ENCODE peak calls at places on chromosomes 1 and 21, in six cellular contexts. E is H9, Q is IMR-90, S is neuronal stem cell, B is H1, V is trophoblast cell. A is an unnamed sample.

GRCh38 chr1:92953491-92953890 is 7.8 kb downstream of the DIPK1A start:
- DNase-seq in S (no peak), E (no peak), V (no peak), B (no peak), Q (no peak), A (no peak)

GRCh38 chr1:222464841-222465210 is 83.1 kb downstream of the HHIPL2 start:
- DNase-seq in E (peak), B (peak), Q (peak), V (no peak), S (peak), A (peak)

GRCh38 chr1:56291374-56291841 is 288.0 kb downstream of the PLPP3 start:
- DNase-seq in B (no peak), Q (no peak), V (peak), S (no peak), E (peak), A (no peak)

GRCh38 chr1:22050330-22050729 is 2.2 kb upstream of the CDC42 start:
- DNase-seq in B (no peak), Q (no peak), V (no peak), E (no peak), S (no peak), A (no peak)

GRCh38 chr1:7705048-7705907 is 65.8 kb upstream of the VAMP3 start:
- DNase-seq in Q (no peak), E (peak), S (no peak), B (no peak), V (no peak), A (no peak)

GRCh38 chr1:228163004-228163753 is 2.4 kb upstream of the IBA57 start:
- DNase-seq in B (no peak), V (peak), E (no peak), S (no peak), Q (no peak), A (no peak)

GRCh38 chr1:44822981-44823451 is 14.7 kb downstream of the BTBD19 start:
- DNase-seq in B (no peak), Q (no peak), E (no peak), S (no peak), V (no peak), A (no peak)

GRCh38 chr1:96492236-96492635 is 229.3 kb upstream of the PTBP2 start:
- DNase-seq in Q (peak), S (peak), B (no peak), V (no peak), E (no peak), A (no peak)

GRCh38 chr1:193185861-193186714 is at the start of gene B3GALT2:
- DNase-seq in S (no peak), Q (peak), V (no peak), B (no peak), E (no peak), A (peak)

GRCh38 chr21:28294046-28294445 is 698.6 kb downstream of the LTN1 start:
- DNase-seq in S (no peak), B (no peak), E (no peak), Q (peak), V (no peak), A (peak)

GRCh38 chr1:13550663-13551062 is 33.0 kb upstream of the PDPN start:
- DNase-seq in B (no peak), Q (no peak), S (no peak), V (no peak), E (no peak), A (no peak)

GRCh38 chr1:20322825-20323612 is 32.3 kb downstream of the VWA5B1 start:
- DNase-seq in V (peak), S (no peak), E (no peak), Q (peak), B (no peak), A (no peak)

GRCh38 chr1:47624531-47624930 is 186.7 kb downstream of the FOXD2 start:
- DNase-seq in S (no peak), V (no peak), B (peak), Q (no peak), E (peak), A (no peak)

GRCh38 chr1:230700132-230700531 is 13.8 kb downstream of the AGT start:
- DNase-seq in B (no peak), V (no peak), E (no peak), Q (no peak), S (no peak), A (no peak)

GRCh38 chr1:240650877-240651276 is 38.9 kb upstream of the GREM2 start:
- DNase-seq in B (no peak), S (no peak), Q (no peak), V (no peak), E (no peak), A (no peak)

GRCh38 chr21:44972821-44973220 is 33.0 kb downstream of the SLX9 start:
- DNase-seq in S (no peak), V (peak), E (no peak), Q (peak), B (no peak), A (no peak)

GRCh38 chr1:106526650-106527049 is 529.8 kb upstream of the PRMT6 start:
- DNase-seq in V (no peak), B (no peak), E (no peak), Q (peak), S (no peak), A (no peak)

GRCh38 chr21:45844181-45844580 is 137.4 kb upstream of the COL6A1 start:
- DNase-seq in B (no peak), Q (no peak), E (peak), S (no peak), V (no peak), A (no peak)

GRCh38 chr1:8165595-8166360 is 139.7 kb upstream of the ERRFI1 start:
- DNase-seq in Q (no peak), B (no peak), S (no peak), E (peak), V (no peak), A (no peak)

GRCh38 chr1:59976194-59977074 is 49.9 kb upstream of the CYP2J2 start:
- DNase-seq in E (peak), B (no peak), V (peak), Q (peak), S (peak), A (peak)

GRCh38 chr1:220511183-220511582 is 16.8 kb upstream of the MARK1 start:
- DNase-seq in B (no peak), E (no peak), Q (no peak), S (no peak), V (peak), A (no peak)

GRCh38 chr1:62687421-62687902 is 724 bp downstream of the DOCK7 start:
- DNase-seq in S (peak), E (peak), V (peak), B (no peak), Q (peak), A (peak)

GRCh38 chr1:94463765-94464330 is 45.7 kb downstream of the ABCD3 start:
- DNase-seq in E (no peak), Q (peak), S (no peak), B (no peak), V (peak), A (peak)

GRCh38 chr1:161820914-161821313 is 54.8 kb downstream of the ATF6 start:
- DNase-seq in V (no peak), E (no peak), Q (no peak), B (no peak), S (no peak), A (no peak)

GRCh38 chr1:214002060-214002459 is 14.3 kb downstream of the PROX1 start:
- DNase-seq in S (no peak), E (no peak), V (no peak), Q (no peak), B (no peak), A (no peak)

GRCh38 chr1:41547781-41548560 is 63.5 kb upstream of the EDN2 start:
- DNase-seq in V (no peak), S (no peak), Q (no peak), E (no peak), B (no peak), A (no peak)

GRCh38 chr1:93878501-93878888 is 511 bp downstream of the DNTTIP2 start:
- DNase-seq in B (no peak), E (no peak), S (no peak), Q (peak), V (peak), A (peak)

DNA sequence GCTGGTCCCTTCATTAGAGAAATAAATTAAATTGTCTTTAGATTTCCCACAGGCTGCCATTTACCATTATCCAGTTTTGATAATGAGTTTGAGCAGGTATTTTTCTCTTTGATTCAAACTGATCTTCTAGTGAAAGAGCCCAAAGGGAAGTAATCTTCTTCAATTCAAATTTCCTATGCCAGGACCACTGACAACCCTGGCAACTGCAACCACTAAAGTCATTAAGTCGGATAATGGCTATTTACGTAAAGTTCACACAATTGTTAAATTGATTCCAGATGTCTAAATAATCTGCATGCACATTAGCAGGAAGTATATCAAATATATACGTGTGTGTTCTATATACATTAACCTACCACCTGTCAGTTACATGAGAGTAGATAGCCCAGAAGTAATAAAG is 399.3 kb downstream of the PTPRC start:
- DNase-seq in Q (no peak), S (no peak), V (no peak), B (no peak), E (no peak), A (no peak)
- H4K91ac ChIP-seq in Q (no peak), S (no peak), V (no peak), B (no peak), E (no peak), A (no peak)

GRCh38 chr1:89573410-89573809 is 48.8 kb downstream of the LRRC8B start:
- DNase-seq in V (no peak), E (no peak), B (no peak), S (no peak), Q (no peak), A (no peak)
- H4K91ac ChIP-seq in V (no peak), E (no peak), B (no peak), S (no peak), Q (no peak), A (no peak)

GRCh38 chr1:40439247-40439646 is 11.0 kb upstream of the ZFP69B start:
- DNase-seq in Q (no peak), V (no peak), S (no peak), B (no peak), E (no peak), A (no peak)

GRCh38 chr1:40438391-40439015 is 11.8 kb upstream of the ZFP69B start:
- DNase-seq in E (no peak), S (no peak), Q (peak), B (no peak), V (peak), A (peak)

GRCh38 chr1:40435876-40436275 is 14.4 kb upstream of the ZFP69B start:
- DNase-seq in B (no peak), E (no peak), S (no peak), V (no peak), Q (peak), A (no peak)

GRCh38 chr1:40432644-40433385 is 17.5 kb upstream of the ZFP69B start:
- DNase-seq in B (no peak), S (no peak), V (no peak), E (no peak), Q (no peak), A (no peak)

GRCh38 chr1:40435471-40435870 is 14.8 kb upstream of the ZFP69B start:
- DNase-seq in B (no peak), Q (peak), S (no peak), E (no peak), V (no peak), A (no peak)
- H4K91ac ChIP-seq in B (no peak), Q (no peak), S (no peak), E (no peak), V (no peak), A (no peak)

DNA sequence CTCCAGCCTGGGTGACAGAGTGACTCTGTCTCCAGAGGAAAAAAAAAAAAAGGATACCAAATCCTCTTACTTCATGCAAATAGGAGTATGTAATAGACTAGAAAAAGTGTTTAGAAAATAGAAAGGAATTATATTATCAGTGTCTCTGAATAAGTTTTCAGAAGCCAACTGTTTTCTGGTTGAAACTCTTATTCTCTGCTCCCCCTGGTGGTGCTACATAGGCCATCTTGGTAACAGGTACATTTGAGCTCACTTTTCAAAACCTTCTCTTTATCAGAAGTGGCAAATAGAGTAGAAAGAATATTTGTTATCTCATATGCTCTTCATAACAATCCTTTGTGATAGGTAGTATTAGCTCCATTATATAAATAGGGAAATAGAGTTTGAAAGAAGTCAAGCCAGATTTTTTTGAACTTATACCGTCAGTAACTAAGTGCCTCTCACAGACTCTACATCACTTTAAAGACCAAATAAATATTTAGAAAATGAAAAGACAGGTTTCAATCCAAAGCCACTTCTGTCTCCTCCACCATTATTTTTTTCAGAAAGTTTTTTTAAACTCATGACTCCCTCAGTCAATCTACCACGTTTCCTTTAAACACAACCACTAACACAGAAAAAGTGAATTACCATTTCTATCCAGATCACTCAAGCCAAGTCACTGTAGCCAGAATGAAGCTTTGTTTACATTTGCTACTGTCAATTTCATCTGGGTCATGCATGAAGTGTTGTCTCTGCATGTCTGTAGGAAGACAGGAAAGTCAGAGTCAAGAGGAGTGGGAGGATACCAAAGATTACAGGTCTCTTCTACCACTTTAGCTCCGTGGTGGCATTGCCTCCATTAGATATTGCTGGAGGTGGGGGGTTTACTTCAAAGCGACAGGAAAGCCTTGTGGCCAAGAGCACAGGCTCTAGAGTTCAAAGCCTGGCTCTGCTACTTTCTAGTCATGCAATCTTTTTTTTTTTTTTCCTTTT is 45.6 kb downstream of the IL23R start:
- DNase-seq in V (no peak), B (no peak), Q (peak), S (peak), E (no peak), A (peak)
- H4K91ac ChIP-seq in V (no peak), B (no peak), Q (no peak), S (no peak), E (no peak), A (no peak)

GRCh38 chr21:36541721-36542139 is 61.8 kb upstream of the CLDN14 start:
- DNase-seq in B (no peak), S (no peak), E (no peak), Q (no peak), V (no peak), A (no peak)
- H4K91ac ChIP-seq in B (no peak), S (no peak), E (no peak), Q (no peak), V (no peak), A (no peak)

GRCh38 chr1:232981161-232981560 is 30.8 kb downstream of the NTPCR start:
- DNase-seq in Q (no peak), S (no peak), B (no peak), V (no peak), E (no peak), A (no peak)
- H4K91ac ChIP-seq in Q (no peak), S (no peak), B (no peak), V (no peak), E (no peak), A (no peak)

GRCh38 chr21:43278359-43278758 is 109.6 kb downstream of the CRYAA start:
- DNase-seq in V (no peak), B (no peak), Q (no peak), E (no peak), S (no peak), A (no peak)
- H4K91ac ChIP-seq in V (no peak), B (peak), Q (no peak), E (no peak), S (peak), A (no peak)

DNA sequence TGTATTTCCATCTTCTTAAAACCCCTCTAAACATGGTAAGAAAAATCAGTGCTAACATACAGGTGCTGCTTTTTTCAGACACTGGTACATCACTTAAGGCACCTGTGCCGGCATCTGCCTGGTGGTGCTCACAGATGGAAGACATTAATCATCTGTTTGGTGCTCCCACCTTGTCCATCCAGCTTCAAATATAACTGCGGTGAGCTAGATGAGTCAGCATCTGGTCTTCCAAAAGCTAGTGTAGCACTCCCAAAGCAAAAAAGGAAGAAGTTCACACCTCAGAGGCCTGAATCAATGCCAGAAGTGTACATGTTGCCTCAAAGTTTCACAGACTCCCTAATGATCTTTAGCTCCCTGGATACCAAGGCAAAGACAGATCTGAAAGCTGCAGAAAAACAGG is 44.4 kb downstream of the TM2D1 start:
- DNase-seq in S (no peak), Q (no peak), E (no peak), B (no peak), V (no peak), A (no peak)
- H4K91ac ChIP-seq in S (no peak), Q (no peak), E (no peak), B (no peak), V (no peak), A (no peak)

GRCh38 chr1:83942914-83943313 is 56.0 kb downstream of the TTLL7 start:
- DNase-seq in V (peak), E (no peak), Q (peak), S (no peak), B (no peak), A (peak)
- H4K91ac ChIP-seq in V (no peak), E (no peak), Q (no peak), S (no peak), B (no peak), A (no peak)

GRCh38 chr1:98344726-98345125 is 316.8 kb upstream of the SNX7 start:
- DNase-seq in V (no peak), B (no peak), Q (no peak), S (no peak), E (no peak), A (no peak)
- H4K91ac ChIP-seq in V (no peak), B (no peak), Q (no peak), S (no peak), E (no peak), A (no peak)